ENCODE peak calls at places on chromosome 20, in seven cellular contexts. A is choroid plexus epithelial cell, H is chondrocyte, M is OCI-LY7, O is bronchial epithelial cell, D is right lobe of liver, K is heart right ventricle. J is an unnamed sample.

GRCh38 chr20:31508517-31509244 is 5.6 kb upstream of the HM13 start:
- DNase-seq in O (no peak), D (no peak), H (no peak), K (no peak), M (no peak), A (no peak), J (no peak)

GRCh38 chr20:17904027-17904426 is 64.6 kb downstream of the SNX5 start:
- DNase-seq in M (peak; percentile 34), A (no peak), H (no peak), D (no peak), K (no peak), O (no peak), J (no peak)

GRCh38 chr20:14883324-14883723 is 545.9 kb upstream of the FLRT3 start:
- DNase-seq in M (no peak), A (no peak), K (no peak), H (no peak), O (peak; percentile 52), D (no peak), J (no peak)

GRCh38 chr20:19363439-19363838 is 151.0 kb downstream of the SLC24A3 start:
- DNase-seq in O (no peak), A (no peak), K (no peak), M (no peak), H (no peak), D (no peak), J (no peak)

GRCh38 chr20:51563597-51564332 is 21.2 kb upstream of the NFATC2 start:
- DNase-seq in K (peak; percentile 68), M (no peak), H (no peak), A (peak; percentile 90), O (peak; percentile 60), D (peak; percentile 48), J (no peak)

GRCh38 chr20:54133434-54134427 is 40.1 kb downstream of the CYP24A1 start:
- DNase-seq in K (no peak), A (peak; percentile 47), H (no peak), D (no peak), O (peak; percentile 73), M (no peak), J (peak; percentile 90)

GRCh38 chr20:49268600-49269365 is 9.1 kb downstream of the ZNFX1 start:
- DNase-seq in A (peak; percentile 72), M (no peak), O (no peak), H (no peak), D (no peak), K (no peak), J (no peak)

GRCh38 chr20:54619181-54619580 is 143.8 kb downstream of the DOK5 start:
- DNase-seq in K (no peak), A (no peak), O (no peak), D (no peak), M (no peak), H (no peak), J (no peak)

GRCh38 chr20:14583413-14583812 is 246.0 kb upstream of the FLRT3 start:
- DNase-seq in A (no peak), K (no peak), D (no peak), H (no peak), O (peak; percentile 99), M (no peak), J (peak; percentile 32)

GRCh38 chr20:14189794-14190402 is 147.5 kb downstream of the FLRT3 start:
- DNase-seq in D (no peak), M (peak; percentile 1), A (peak; percentile 79), K (no peak), O (peak; percentile 68), H (no peak), J (no peak)

GRCh38 chr20:61558726-61559125 is 306.7 kb downstream of the CDH4 start:
- DNase-seq in A (peak; percentile 41), K (no peak), M (no peak), D (no peak), H (no peak), O (peak; percentile 3), J (no peak)

GRCh38 chr20:37081717-37082289 is 14.0 kb downstream of the RBL1 start:
- DNase-seq in A (peak; percentile 52), O (no peak), H (no peak), M (no peak), D (no peak), K (no peak), J (no peak)

GRCh38 chr20:3720068-3720467 is 7.7 kb upstream of the SIGLEC1 start:
- DNase-seq in K (no peak), D (no peak), A (no peak), M (no peak), H (peak; percentile 2), O (no peak), J (no peak)

GRCh38 chr20:50438986-50439407 is 71.2 kb upstream of the PTPN1 start:
- DNase-seq in D (no peak), K (no peak), O (peak; percentile 99), M (no peak), A (peak; percentile 59), H (no peak), J (peak; percentile 61)

GRCh38 chr20:15515706-15516105 is 1057.5 kb downstream of the KIF16B start:
- DNase-seq in M (no peak), O (no peak), K (no peak), H (no peak), A (no peak), D (no peak), J (no peak)

GRCh38 chr20:63942250-63943006 is 13.8 kb downstream of the UCKL1 start:
- DNase-seq in A (peak; percentile 70), D (peak; percentile 64), O (peak; percentile 50), H (no peak), K (peak; percentile 35), M (peak; percentile 82), J (no peak)

GRCh38 chr20:35238170-35238569 is 11.7 kb downstream of the MMP24 start:
- DNase-seq in D (no peak), M (no peak), H (no peak), O (no peak), A (no peak), K (no peak), J (no peak)

GRCh38 chr20:4769328-4769727 is 47.6 kb downstream of the PRND start:
- DNase-seq in M (no peak), D (no peak), A (no peak), H (no peak), K (no peak), O (no peak), J (no peak)

GRCh38 chr20:4488407-4489339 is 233.0 kb upstream of the PRND start:
- DNase-seq in D (no peak), H (no peak), O (peak; percentile 79), A (peak; percentile 54), K (no peak), M (no peak), J (no peak)

GRCh38 chr20:58889334-58890072 is 37.0 kb downstream of the GNAS start:
- DNase-seq in M (peak; percentile 34), A (no peak), O (no peak), D (peak; percentile 32), H (no peak), K (no peak), J (no peak)

GRCh38 chr20:35952480-35953410 is 1.6 kb downstream of the SCAND1 start:
- DNase-seq in H (no peak), K (no peak), O (peak; percentile 27), M (peak; percentile 37), D (no peak), A (peak; percentile 42), J (no peak)

DNA sequence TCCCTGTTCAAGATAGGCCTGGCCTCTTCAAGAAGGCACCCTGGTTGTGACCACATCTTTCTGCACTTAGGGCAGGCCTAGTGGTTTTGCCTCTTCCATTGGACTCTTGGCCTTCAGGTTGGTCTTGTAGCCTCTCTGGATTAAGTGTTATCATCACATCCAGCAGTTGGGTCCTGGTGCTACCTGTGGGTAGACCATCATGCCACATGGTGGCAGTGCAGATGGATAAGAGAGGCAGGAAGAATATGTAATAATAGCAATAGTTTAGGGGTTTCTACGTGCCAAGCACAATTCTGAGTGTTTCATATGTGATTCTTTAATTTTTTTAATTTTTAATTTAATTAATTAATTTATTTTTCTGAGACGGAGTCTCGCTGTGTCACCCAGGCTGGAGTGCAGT is 28.5 kb upstream of the SNRPB2 start:
- DNase-seq in M (peak; percentile 52), H (no peak), O (peak; percentile 12), D (no peak), A (peak; percentile 18), K (no peak), J (no peak)
- TF ChIP-seq CTCF in M (peak; percentile 74), H (peak; percentile 66), O (peak; percentile 19), D (peak; percentile 16), A (peak; percentile 32), K (no peak), J (peak; percentile 51)

DNA sequence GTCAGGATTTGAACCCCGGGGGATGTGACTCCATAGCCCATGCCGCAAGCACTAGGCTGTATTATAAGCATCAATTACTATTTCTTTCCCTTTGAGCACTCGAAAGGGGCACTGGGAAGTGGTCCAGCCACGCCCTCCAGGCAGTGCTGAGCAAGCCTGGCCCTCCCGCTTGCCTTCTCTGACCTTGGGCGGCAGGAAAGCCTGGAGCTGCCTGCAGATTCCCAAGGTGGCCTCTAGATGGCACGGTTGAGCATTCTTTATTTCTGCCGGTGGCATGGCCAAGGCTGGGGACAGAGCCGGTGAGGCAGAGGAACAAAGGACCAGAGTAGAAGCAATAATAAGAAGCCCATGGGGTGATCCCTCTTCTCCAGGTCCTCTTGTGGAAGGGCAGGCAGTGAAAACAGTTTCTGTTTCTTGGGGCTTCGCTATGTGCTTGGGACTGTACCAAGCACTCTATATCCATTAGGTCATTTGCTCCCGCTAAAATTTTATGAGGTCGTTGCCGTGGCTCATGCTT is 32.0 kb downstream of the ARHGAP40 start:
- DNase-seq in H (no peak), M (peak; percentile 70), A (peak; percentile 63), K (peak; percentile 27), D (peak; percentile 35), O (peak; percentile 30), J (no peak)
- TF ChIP-seq CTCF in H (peak; percentile 86), M (peak; percentile 89), A (peak; percentile 89), K (peak; percentile 89), D (peak; percentile 52), O (peak; percentile 89), J (peak; percentile 90)

DNA sequence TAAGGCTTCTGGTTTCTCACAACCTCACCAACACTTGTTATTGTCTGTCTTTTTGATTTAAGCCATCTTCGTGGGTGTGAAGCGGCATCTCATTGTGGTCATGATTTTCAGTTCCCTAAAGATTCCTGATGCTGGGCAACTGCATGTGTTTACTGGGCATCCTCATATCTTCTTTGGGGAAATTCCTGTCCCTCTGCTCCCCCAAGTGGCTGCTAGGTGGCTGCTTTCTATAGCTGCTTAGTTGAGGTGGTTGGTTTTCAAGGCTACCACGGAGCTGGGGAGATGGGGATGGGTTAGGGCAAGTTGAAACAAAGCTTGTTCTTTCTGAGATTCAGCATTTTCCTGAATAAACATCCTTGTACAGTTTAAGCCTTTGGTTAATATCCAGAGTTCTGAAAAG is 403.9 kb upstream of the SULF2 start:
- DNase-seq in K (no peak), A (peak; percentile 49), H (no peak), O (peak; percentile 86), M (peak; percentile 46), D (no peak), J (no peak)
- TF ChIP-seq CTCF in K (no peak), A (peak; percentile 70), H (peak; percentile 67), O (peak; percentile 52), M (peak; percentile 76), D (peak; percentile 44), J (peak; percentile 57)

DNA sequence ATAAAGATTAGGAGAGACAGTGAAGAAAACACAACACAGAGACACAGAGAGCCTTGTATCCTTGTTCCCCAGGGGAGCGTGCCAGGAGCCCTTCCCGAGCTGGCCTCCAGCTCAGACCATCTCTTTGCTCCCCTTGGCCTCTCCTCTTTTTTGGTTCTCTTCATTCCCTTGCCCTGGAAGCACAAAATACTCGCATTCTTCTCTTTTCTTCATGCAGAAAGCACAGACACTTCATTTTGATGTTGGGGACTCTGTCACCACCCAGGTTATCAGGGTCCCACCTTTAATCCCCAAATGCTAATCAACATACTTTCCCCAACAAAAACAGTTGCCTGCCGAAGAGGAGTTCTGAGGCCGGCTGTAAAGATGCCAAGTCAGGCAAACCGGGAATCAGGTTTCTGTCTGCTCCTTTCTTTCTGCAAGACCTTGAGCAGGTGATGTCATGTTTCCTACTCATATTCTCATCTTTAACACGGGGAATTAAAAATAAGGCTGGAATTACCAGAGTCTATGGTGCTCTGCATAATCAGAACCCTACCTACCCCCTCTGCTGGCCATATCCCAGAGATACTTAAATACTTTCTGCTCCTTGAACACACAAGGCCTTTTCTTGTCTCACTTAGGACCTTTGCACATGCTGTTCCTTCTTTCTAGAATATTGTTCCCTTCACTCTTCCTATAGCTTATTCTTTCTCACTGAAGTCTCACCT is 21.7 kb downstream of the TGM6 start:
- DNase-seq in M (no peak), K (no peak), O (peak; percentile 87), A (peak; percentile 75), H (no peak), D (no peak), J (peak; percentile 12)
- TF ChIP-seq CTCF in M (peak; percentile 59), K (no peak), O (peak; percentile 53), A (peak; percentile 59), H (peak; percentile 61), D (peak; percentile 25), J (peak; percentile 69)